ENCODE peak calls at places on chromosomes 3 and 15, in nine cellular contexts. One of them, this sample, is unnamed.

GRCh38 chr15:91885714-91886265 is 32.3 kb downstream of the SLCO3A1 start:
- DNase-seq in esophagus squamous epithelium: no peak
- DNase-seq in body of pancreas: peak
- DNase-seq in thyroid gland: no peak
- DNase-seq in A549: no peak
- DNase-seq in erythroblast: no peak
- DNase-seq in IMR-90: no peak
- DNase-seq in HCT116: no peak
- DNase-seq in heart left ventricle: no peak
- DNase-seq in this sample: no peak

GRCh38 chr3:44077267-44077666 is 164.4 kb upstream of the TOPAZ1 start:
- DNase-seq in esophagus squamous epithelium: no peak
- DNase-seq in body of pancreas: no peak
- DNase-seq in thyroid gland: no peak
- DNase-seq in A549: no peak
- DNase-seq in erythroblast: no peak
- DNase-seq in IMR-90: no peak
- DNase-seq in HCT116: no peak
- DNase-seq in heart left ventricle: no peak
- DNase-seq in this sample: no peak

GRCh38 chr3:123342631-123343080 is 106.2 kb downstream of the ADCY5 start:
- DNase-seq in esophagus squamous epithelium: no peak
- DNase-seq in body of pancreas: no peak
- DNase-seq in thyroid gland: no peak
- DNase-seq in A549: no peak
- DNase-seq in erythroblast: no peak
- DNase-seq in IMR-90: no peak
- DNase-seq in HCT116: no peak
- DNase-seq in heart left ventricle: no peak
- DNase-seq in this sample: no peak

GRCh38 chr15:34271493-34271892 is 46.7 kb downstream of the EMC4 start:
- DNase-seq in esophagus squamous epithelium: no peak
- DNase-seq in body of pancreas: no peak
- DNase-seq in thyroid gland: no peak
- DNase-seq in A549: no peak
- DNase-seq in erythroblast: no peak
- DNase-seq in IMR-90: peak
- DNase-seq in HCT116: no peak
- DNase-seq in heart left ventricle: peak
- DNase-seq in this sample: peak

GRCh38 chr15:44490628-44491027 is 46.3 kb upstream of the EIF3J start:
- DNase-seq in esophagus squamous epithelium: no peak
- DNase-seq in body of pancreas: no peak
- DNase-seq in thyroid gland: no peak
- DNase-seq in A549: no peak
- DNase-seq in erythroblast: no peak
- DNase-seq in IMR-90: peak
- DNase-seq in HCT116: no peak
- DNase-seq in heart left ventricle: no peak
- DNase-seq in this sample: no peak

GRCh38 chr3:98690876-98691275 is 72.3 kb upstream of the ST3GAL6 start:
- DNase-seq in esophagus squamous epithelium: no peak
- DNase-seq in body of pancreas: no peak
- DNase-seq in thyroid gland: no peak
- DNase-seq in A549: no peak
- DNase-seq in erythroblast: no peak
- DNase-seq in IMR-90: peak
- DNase-seq in HCT116: no peak
- DNase-seq in heart left ventricle: no peak
- DNase-seq in this sample: no peak

GRCh38 chr3:55330756-55331155 is 156.3 kb downstream of the WNT5A start:
- DNase-seq in esophagus squamous epithelium: no peak
- DNase-seq in body of pancreas: no peak
- DNase-seq in thyroid gland: no peak
- DNase-seq in A549: no peak
- DNase-seq in erythroblast: no peak
- DNase-seq in IMR-90: peak
- DNase-seq in HCT116: no peak
- DNase-seq in heart left ventricle: no peak
- DNase-seq in this sample: no peak

GRCh38 chr15:67090297-67091072 is 25.1 kb downstream of the SMAD3 start:
- DNase-seq in esophagus squamous epithelium: no peak
- DNase-seq in body of pancreas: no peak
- DNase-seq in thyroid gland: no peak
- DNase-seq in A549: no peak
- DNase-seq in erythroblast: no peak
- DNase-seq in IMR-90: no peak
- DNase-seq in HCT116: no peak
- DNase-seq in heart left ventricle: no peak
- DNase-seq in this sample: no peak

GRCh38 chr15:39403674-39404117 is 177.2 kb upstream of the THBS1 start:
- DNase-seq in esophagus squamous epithelium: no peak
- DNase-seq in body of pancreas: no peak
- DNase-seq in thyroid gland: no peak
- DNase-seq in A549: no peak
- DNase-seq in erythroblast: no peak
- DNase-seq in IMR-90: peak
- DNase-seq in HCT116: no peak
- DNase-seq in heart left ventricle: no peak
- DNase-seq in this sample: no peak

GRCh38 chr3:117553461-117553860 is 843.9 kb downstream of the TUSC7 start:
- DNase-seq in esophagus squamous epithelium: no peak
- DNase-seq in body of pancreas: no peak
- DNase-seq in thyroid gland: no peak
- DNase-seq in A549: peak
- DNase-seq in erythroblast: no peak
- DNase-seq in IMR-90: peak
- DNase-seq in HCT116: no peak
- DNase-seq in heart left ventricle: no peak
- DNase-seq in this sample: no peak

GRCh38 chr15:35142578-35142977 is 57.5 kb upstream of the NANOGP8 start:
- DNase-seq in esophagus squamous epithelium: no peak
- DNase-seq in body of pancreas: no peak
- DNase-seq in thyroid gland: no peak
- DNase-seq in A549: no peak
- DNase-seq in erythroblast: no peak
- DNase-seq in IMR-90: peak
- DNase-seq in HCT116: no peak
- DNase-seq in heart left ventricle: no peak
- DNase-seq in this sample: no peak

GRCh38 chr3:49279376-49279775 is 2.3 kb upstream of the C3orf62 start:
- DNase-seq in esophagus squamous epithelium: no peak
- DNase-seq in body of pancreas: no peak
- DNase-seq in thyroid gland: no peak
- DNase-seq in A549: no peak
- DNase-seq in erythroblast: no peak
- DNase-seq in IMR-90: peak
- DNase-seq in HCT116: no peak
- DNase-seq in heart left ventricle: no peak
- DNase-seq in this sample: no peak

GRCh38 chr3:129592362-129593150 is 13.9 kb downstream of the PLXND1 start:
- DNase-seq in esophagus squamous epithelium: peak
- DNase-seq in body of pancreas: peak
- DNase-seq in thyroid gland: peak
- DNase-seq in A549: no peak
- DNase-seq in erythroblast: peak
- DNase-seq in IMR-90: no peak
- DNase-seq in HCT116: no peak
- DNase-seq in heart left ventricle: peak
- DNase-seq in this sample: no peak

GRCh38 chr3:20645340-20645739 is 459.3 kb upstream of the SGO1 start:
- DNase-seq in esophagus squamous epithelium: no peak
- DNase-seq in body of pancreas: no peak
- DNase-seq in thyroid gland: no peak
- DNase-seq in A549: no peak
- DNase-seq in erythroblast: no peak
- DNase-seq in IMR-90: peak
- DNase-seq in HCT116: no peak
- DNase-seq in heart left ventricle: no peak
- DNase-seq in this sample: no peak

GRCh38 chr15:73800662-73801345 is 47.7 kb upstream of the INSYN1 start:
- DNase-seq in esophagus squamous epithelium: no peak
- DNase-seq in body of pancreas: no peak
- DNase-seq in thyroid gland: peak
- DNase-seq in A549: peak
- DNase-seq in erythroblast: no peak
- DNase-seq in IMR-90: peak
- DNase-seq in HCT116: no peak
- DNase-seq in heart left ventricle: peak
- DNase-seq in this sample: peak

DNA sequence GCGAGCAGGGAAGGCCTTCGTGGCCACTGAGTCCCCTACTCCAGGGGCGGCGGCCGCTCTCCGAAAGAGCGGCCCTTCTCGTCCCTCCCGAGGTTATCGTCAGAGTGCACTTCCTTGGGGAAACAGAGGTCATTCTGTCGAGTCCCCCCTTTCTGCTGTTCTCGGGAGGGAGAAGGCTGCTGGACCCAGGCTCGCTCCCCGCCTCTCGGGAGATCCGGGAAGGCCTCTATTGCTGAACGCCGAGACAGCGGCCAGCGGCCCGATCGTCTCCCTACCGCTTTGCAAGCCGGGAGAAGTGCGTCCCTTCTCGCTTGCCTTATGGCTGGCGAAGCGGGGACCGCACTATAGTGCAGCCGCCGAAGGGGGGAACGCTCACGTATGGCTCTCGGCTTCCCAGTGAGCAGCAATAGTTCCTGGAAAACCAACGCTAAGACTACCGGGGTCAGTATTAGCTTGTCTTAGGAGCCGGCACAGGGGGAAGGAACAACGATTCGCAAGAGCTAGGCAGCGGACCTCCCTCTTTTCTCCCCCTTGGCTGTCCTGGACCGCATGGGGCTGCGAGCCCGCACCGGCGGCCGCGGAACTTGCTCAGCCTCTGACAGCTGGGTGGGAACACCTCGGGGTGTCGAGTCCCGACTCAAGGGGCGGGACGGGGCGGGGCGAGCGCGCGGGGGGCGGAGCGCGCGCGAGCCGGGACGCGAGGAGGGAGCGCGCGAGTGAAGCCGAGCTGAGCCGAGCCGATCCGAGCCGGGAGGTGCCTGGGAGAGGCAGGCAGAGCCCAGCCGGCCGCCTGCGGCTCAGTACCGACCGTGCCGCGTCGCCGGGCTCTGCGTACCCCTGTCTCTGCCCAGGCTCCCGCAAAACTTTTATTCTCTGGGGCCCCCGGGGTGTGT is 930 bp upstream of the PPM1L start:
- DNase-seq in esophagus squamous epithelium: peak
- DNase-seq in body of pancreas: peak
- DNase-seq in thyroid gland: peak
- DNase-seq in A549: peak
- DNase-seq in erythroblast: peak
- DNase-seq in IMR-90: peak
- DNase-seq in HCT116: peak
- DNase-seq in heart left ventricle: peak
- DNase-seq in this sample: peak
- TF ChIP-seq POLR2A in esophagus squamous epithelium: no peak
- TF ChIP-seq POLR2A in body of pancreas: peak
- TF ChIP-seq POLR2A in thyroid gland: peak
- TF ChIP-seq POLR2A in A549: peak
- TF ChIP-seq POLR2A in erythroblast: peak
- TF ChIP-seq POLR2A in IMR-90: peak
- TF ChIP-seq POLR2A in HCT116: peak
- TF ChIP-seq POLR2A in heart left ventricle: peak
- TF ChIP-seq POLR2A in this sample: peak

DNA sequence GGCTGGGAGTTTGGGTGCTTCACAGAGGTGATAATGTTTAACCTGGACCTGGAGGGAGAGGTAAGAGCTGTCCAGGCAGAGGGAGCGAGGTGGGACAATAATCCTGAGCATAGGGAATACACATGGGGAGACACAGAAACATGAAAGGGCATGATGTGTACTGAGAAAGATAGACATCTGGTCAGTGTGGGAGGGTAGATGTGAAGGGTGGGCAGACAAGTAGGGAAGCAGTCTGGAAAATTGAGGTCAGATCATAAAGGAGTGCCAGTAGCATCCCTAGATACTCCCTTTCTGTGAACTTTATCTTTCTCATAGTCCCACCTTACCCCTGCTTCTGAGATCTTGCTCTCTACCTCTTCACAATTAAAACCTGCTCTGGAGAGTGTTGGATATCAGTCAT is 12.0 kb upstream of the GLCE start:
- DNase-seq in esophagus squamous epithelium: no peak
- DNase-seq in body of pancreas: no peak
- DNase-seq in thyroid gland: no peak
- DNase-seq in A549: no peak
- DNase-seq in erythroblast: no peak
- DNase-seq in IMR-90: no peak
- DNase-seq in HCT116: no peak
- DNase-seq in heart left ventricle: no peak
- DNase-seq in this sample: no peak
- TF ChIP-seq POLR2A in esophagus squamous epithelium: no peak
- TF ChIP-seq POLR2A in body of pancreas: no peak
- TF ChIP-seq POLR2A in thyroid gland: no peak
- TF ChIP-seq POLR2A in A549: no peak
- TF ChIP-seq POLR2A in erythroblast: no peak
- TF ChIP-seq POLR2A in IMR-90: no peak
- TF ChIP-seq POLR2A in HCT116: no peak
- TF ChIP-seq POLR2A in heart left ventricle: no peak
- TF ChIP-seq POLR2A in this sample: no peak

GRCh38 chr15:90862964-90863721 is 5.2 kb upstream of the FURIN start:
- DNase-seq in esophagus squamous epithelium: no peak
- DNase-seq in body of pancreas: peak
- DNase-seq in thyroid gland: peak
- DNase-seq in A549: no peak
- DNase-seq in erythroblast: no peak
- DNase-seq in IMR-90: no peak
- DNase-seq in HCT116: no peak
- DNase-seq in heart left ventricle: no peak
- DNase-seq in this sample: no peak
- TF ChIP-seq POLR2A in esophagus squamous epithelium: no peak
- TF ChIP-seq POLR2A in body of pancreas: no peak
- TF ChIP-seq POLR2A in thyroid gland: no peak
- TF ChIP-seq POLR2A in A549: no peak
- TF ChIP-seq POLR2A in erythroblast: no peak
- TF ChIP-seq POLR2A in IMR-90: no peak
- TF ChIP-seq POLR2A in HCT116: no peak
- TF ChIP-seq POLR2A in heart left ventricle: no peak
- TF ChIP-seq POLR2A in this sample: no peak

DNA sequence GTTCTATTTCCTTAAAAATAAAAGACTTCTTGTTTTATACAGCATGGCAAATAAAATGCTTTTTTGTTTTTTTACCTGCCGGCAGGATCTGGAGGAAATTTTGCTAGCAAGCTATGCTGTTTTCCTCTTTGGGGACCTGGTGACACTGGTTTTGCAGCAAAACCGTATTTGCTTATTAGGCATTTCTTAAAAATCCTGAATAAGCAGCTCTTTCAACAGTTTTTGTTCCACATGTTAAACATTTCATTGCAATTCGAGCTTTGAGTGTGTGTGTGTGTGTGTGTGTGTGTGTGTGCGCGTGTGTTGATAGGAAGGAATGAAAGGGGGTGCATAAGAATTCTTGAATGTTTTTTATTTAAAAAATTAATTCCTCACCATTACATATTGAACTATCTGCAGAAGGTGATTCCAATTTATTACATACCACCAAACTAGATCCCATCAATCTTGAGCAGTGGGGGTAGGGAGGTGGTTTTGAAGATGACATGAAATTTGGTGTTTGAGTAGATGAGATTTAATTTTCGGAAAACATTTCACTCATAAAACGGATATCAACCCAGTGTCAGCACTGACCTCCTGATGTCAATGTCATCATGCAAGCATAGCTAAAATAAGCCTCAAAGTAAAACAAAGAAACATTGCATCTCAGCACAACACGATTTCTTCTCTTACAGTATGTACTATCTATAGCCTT is 17.2 kb downstream of the ZBTB38 start:
- DNase-seq in esophagus squamous epithelium: no peak
- DNase-seq in body of pancreas: no peak
- DNase-seq in thyroid gland: peak
- DNase-seq in A549: no peak
- DNase-seq in erythroblast: no peak
- DNase-seq in IMR-90: peak
- DNase-seq in HCT116: no peak
- DNase-seq in heart left ventricle: no peak
- DNase-seq in this sample: no peak
- TF ChIP-seq POLR2A in esophagus squamous epithelium: no peak
- TF ChIP-seq POLR2A in body of pancreas: no peak
- TF ChIP-seq POLR2A in thyroid gland: peak
- TF ChIP-seq POLR2A in A549: no peak
- TF ChIP-seq POLR2A in erythroblast: no peak
- TF ChIP-seq POLR2A in IMR-90: no peak
- TF ChIP-seq POLR2A in HCT116: no peak
- TF ChIP-seq POLR2A in heart left ventricle: no peak
- TF ChIP-seq POLR2A in this sample: no peak